ENCODE peak calls at places on chromosomes 1 and 21, in seven cellular contexts. B is SK-N-MC, T is fibroblast of lung, D is AG04450, C is heart right ventricle, M is neural progenitor cell, H is heart left ventricle. U is an unnamed sample. For H3K9me3, the result is how much of the 10 kb centered on the place peaks cover.

GRCh38 chr1:75632350-75632949 is 21.5 kb upstream of the SLC44A5 start:
- DNase-seq in B (no peak), T (peak), D (no peak), C (no peak), M (peak), H (no peak), U (no peak)

GRCh38 chr1:162206300-162206699 is 136.8 kb downstream of the NOS1AP start:
- DNase-seq in B (no peak), T (no peak), D (no peak), C (no peak), M (no peak), H (no peak), U (no peak)

GRCh38 chr1:10785855-10786638 is 10.4 kb downstream of the CASZ1 start:
- DNase-seq in B (no peak), T (no peak), D (no peak), C (no peak), M (no peak), H (peak), U (no peak)

GRCh38 chr1:178052650-178053461 is 41.0 kb upstream of the RASAL2 start:
- DNase-seq in B (no peak), T (peak), D (no peak), C (no peak), M (peak), H (no peak), U (peak)

GRCh38 chr1:84450916-84451315 is 28.1 kb upstream of the RPF1 start:
- DNase-seq in B (no peak), T (no peak), D (no peak), C (no peak), M (no peak), H (no peak), U (no peak)

GRCh38 chr1:234111458-234112142 is 207.1 kb downstream of the SLC35F3 start:
- DNase-seq in B (no peak), T (peak), D (no peak), C (peak), M (peak), H (peak), U (no peak)

GRCh38 chr21:44253832-44254700 is 7.6 kb downstream of the DNMT3L start:
- DNase-seq in B (no peak), T (no peak), D (no peak), C (no peak), M (peak), H (peak), U (peak)

GRCh38 chr1:93374334-93375106 is 28.8 kb downstream of the DR1 start:
- DNase-seq in B (no peak), T (no peak), D (no peak), C (no peak), M (no peak), H (peak), U (no peak)

GRCh38 chr1:248372394-248372793 is 3.2 kb upstream of the OR2T6 start:
- DNase-seq in B (no peak), T (no peak), D (no peak), C (no peak), M (no peak), H (no peak), U (no peak)

GRCh38 chr1:219416598-219417238 is 196.2 kb downstream of the ZC3H11B start:
- DNase-seq in B (peak), T (peak), D (no peak), C (no peak), M (peak), H (peak), U (peak)

GRCh38 chr1:93595749-93596148 is 85.9 kb downstream of the BCAR3 start:
- DNase-seq in B (no peak), T (no peak), D (no peak), C (no peak), M (no peak), H (no peak), U (no peak)

GRCh38 chr21:32241434-32241785 is 37.4 kb downstream of the MIS18A start:
- DNase-seq in B (no peak), T (no peak), D (no peak), C (no peak), M (no peak), H (no peak), U (no peak)

GRCh38 chr1:208601569-208601968 is 357.4 kb upstream of the PLXNA2 start:
- DNase-seq in B (no peak), T (peak), D (no peak), C (no peak), M (peak), H (no peak), U (no peak)

DNA sequence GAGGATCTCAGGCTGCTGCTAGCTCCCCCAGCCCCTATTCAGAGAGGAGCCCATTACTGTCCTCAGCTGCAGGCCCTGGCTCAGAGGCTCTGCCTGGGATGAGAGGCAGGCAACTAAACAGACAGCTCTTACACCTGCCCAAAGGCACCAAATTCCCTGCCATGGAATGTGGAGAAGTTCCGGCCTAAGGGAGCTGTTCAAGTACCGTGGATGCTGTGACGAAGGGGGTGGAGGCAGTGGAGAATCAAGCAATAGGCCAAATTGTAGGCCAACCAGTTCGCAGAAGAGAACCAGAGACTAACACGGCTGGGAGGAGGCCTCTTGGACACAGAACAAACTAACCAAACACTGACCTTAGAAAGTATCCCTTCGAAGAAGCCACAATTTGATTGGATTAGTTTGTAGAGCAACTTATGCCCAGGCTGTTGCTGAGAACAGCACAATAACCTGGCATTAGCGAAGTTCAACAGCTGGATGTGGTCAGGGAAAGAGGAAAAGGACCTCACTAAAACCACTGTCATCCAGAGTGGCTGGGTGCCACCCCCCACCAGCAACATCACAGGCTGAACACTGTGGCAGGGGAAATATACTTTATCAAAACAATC is 3.6 kb downstream of the C1orf174 start:
- DNase-seq in B (no peak), T (no peak), D (no peak), C (no peak), M (no peak), H (no peak), U (no peak)
- H3K4me3 ChIP-seq in B (no peak), T (no peak), D (no peak), C (no peak), M (no peak), H (no peak), U (no peak)

GRCh38 chr1:152577168-152577567 is 3.1 kb downstream of the LCE3D start:
- DNase-seq in B (no peak), T (no peak), D (no peak), C (no peak), M (no peak), H (no peak), U (no peak)
- H3K9me3 ChIP-seq in B (under half), T (under half), D (under half), C (under half), M (under half), H (under half), U (under half)

GRCh38 chr1:155979525-155980343 is 1.4 kb upstream of the ARHGEF2 start:
- DNase-seq in B (no peak), T (no peak), D (no peak), C (peak), M (no peak), H (peak), U (no peak)
- H3K4me3 ChIP-seq in B (peak), T (peak), D (peak), C (peak), M (peak), H (peak), U (no peak)

GRCh38 chr1:227654858-227655752 is 80.0 kb downstream of the JMJD4 start:
- DNase-seq in B (no peak), T (peak), D (no peak), C (no peak), M (no peak), H (no peak), U (no peak)

DNA sequence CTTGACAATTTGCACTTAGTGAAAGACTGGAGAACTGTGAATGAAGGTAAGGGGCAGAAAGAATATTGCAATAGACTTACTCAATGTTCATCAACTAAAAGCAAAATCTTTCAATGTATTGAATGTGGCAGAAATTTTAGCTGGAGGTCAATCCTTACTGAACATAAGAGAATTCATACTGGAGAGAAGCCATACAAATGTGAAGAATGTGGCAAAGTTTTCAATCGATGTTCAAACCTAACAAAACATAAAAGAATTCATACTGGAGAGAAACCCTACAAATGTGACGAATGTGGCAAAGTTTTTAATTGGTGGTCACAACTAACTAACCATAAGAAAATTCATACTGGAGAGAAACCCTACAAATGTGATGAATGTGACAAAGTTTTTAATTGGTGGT is 80.7 kb downstream of the JMJD4 start:
- DNase-seq in B (no peak), T (peak), D (no peak), C (no peak), M (no peak), H (no peak), U (no peak)
- H3K9me3 ChIP-seq in B (under half), T (under half), D (under half), C (half or more), M (half or more), H (half or more), U (half or more)

GRCh38 chr1:205675247-205675646 is 5.1 kb downstream of the SLC45A3 start:
- DNase-seq in B (no peak), T (no peak), D (no peak), C (no peak), M (no peak), H (no peak), U (no peak)

GRCh38 chr1:205676002-205676401 is 4.3 kb downstream of the SLC45A3 start:
- DNase-seq in B (no peak), T (no peak), D (no peak), C (no peak), M (no peak), H (no peak), U (no peak)

GRCh38 chr1:205676597-205676996 is 3.7 kb downstream of the SLC45A3 start:
- DNase-seq in B (no peak), T (no peak), D (no peak), C (no peak), M (no peak), H (no peak), U (no peak)

GRCh38 chr1:205678286-205679111 is 1.8 kb downstream of the SLC45A3 start:
- DNase-seq in B (no peak), T (peak), D (no peak), C (peak), M (no peak), H (peak), U (peak)

DNA sequence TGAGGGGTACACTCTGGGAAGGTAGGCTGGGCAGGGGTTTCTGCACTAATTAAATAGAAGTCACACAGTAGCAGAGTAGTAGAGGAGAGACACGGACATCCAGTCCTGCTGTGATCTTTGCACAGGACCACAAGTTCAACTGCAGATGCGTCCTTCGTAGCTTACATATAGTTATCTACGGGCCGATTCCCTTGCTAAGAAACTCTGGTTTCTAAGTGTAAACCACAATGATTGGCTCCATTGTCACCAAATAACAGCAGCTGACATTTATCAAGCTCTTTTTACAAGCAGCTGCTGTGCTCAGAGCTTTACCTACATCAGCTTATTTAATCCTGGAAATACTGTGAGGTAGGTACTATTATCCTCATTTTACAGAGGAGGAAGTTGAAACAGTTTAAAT is 3.2 kb downstream of the SLC45A3 start:
- DNase-seq in B (no peak), T (no peak), D (no peak), C (no peak), M (no peak), H (no peak), U (no peak)
- H3K4me3 ChIP-seq in B (no peak), T (no peak), D (no peak), C (no peak), M (no peak), H (no peak), U (no peak)

GRCh38 chr1:4346141-4346540 is 308.3 kb upstream of the AJAP1 start:
- DNase-seq in B (no peak), T (no peak), D (no peak), C (no peak), M (no peak), H (no peak), U (no peak)

GRCh38 chr1:4344065-4344753 is 310.2 kb upstream of the AJAP1 start:
- DNase-seq in B (no peak), T (no peak), D (no peak), C (no peak), M (no peak), H (no peak), U (no peak)

GRCh38 chr1:4345126-4345525 is 309.3 kb upstream of the AJAP1 start:
- DNase-seq in B (no peak), T (no peak), D (no peak), C (no peak), M (no peak), H (no peak), U (no peak)
- H3K9me3 ChIP-seq in B (under half), T (under half), D (half or more), C (under half), M (under half), H (under half), U (under half)

GRCh38 chr1:155278689-155279160 is 1.5 kb downstream of the HCN3 start:
- DNase-seq in B (no peak), T (no peak), D (no peak), C (no peak), M (no peak), H (no peak), U (no peak)
- H3K4me3 ChIP-seq in B (no peak), T (no peak), D (no peak), C (no peak), M (peak), H (no peak), U (no peak)

GRCh38 chr1:246971969-246972368 is 35.9 kb downstream of the ZNF695 start:
- DNase-seq in B (no peak), T (no peak), D (no peak), C (no peak), M (no peak), H (no peak), U (no peak)
- H3K9me3 ChIP-seq in B (under half), T (under half), D (under half), C (under half), M (under half), H (under half), U (under half)

DNA sequence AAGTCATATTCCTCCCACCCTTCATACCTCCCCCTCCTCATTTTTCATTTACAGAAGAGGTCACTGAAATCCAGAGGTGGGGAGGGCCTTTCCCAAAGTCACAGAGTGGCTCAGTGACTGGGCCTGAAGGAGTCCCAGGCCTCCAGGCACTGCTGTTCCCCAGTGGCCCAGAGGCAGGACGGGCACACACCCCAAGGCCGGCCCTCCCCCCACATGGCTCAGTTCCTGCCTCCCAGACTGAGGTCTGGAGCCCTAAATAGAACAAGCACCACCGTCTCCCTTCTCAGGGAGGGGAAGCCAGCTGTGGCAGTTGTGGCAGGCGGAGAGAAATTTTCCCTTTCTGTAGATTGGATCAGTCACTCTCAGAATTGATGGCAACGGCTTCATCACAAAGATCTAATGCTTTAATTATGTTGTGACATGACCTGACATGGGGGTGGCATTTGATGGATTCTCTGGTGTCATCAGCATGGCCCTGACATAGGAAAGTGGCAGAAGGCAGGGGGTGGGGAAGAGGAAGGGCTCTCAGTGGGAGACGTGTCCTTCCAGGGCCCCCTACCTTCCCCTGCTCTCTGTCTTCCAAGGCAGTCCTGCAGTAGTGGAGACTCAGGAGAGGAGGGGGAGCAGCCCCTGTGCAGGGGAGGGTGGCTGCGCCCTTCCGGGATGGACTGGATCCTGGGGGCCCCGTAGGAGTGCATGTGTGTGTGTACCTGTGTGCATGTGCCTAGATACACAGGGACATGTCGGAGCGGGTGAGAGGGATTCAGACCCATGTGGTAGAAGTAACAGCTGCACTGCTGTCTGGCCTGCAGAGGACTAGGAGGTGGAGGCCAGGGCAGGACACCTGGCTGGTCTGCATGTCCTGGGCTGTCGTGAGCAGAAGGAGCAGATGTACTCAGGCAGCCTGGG is 41.2 kb upstream of the FOXO6 start:
- DNase-seq in B (no peak), T (no peak), D (no peak), C (peak), M (no peak), H (peak), U (peak)
- H3K4me3 ChIP-seq in B (no peak), T (no peak), D (no peak), C (no peak), M (no peak), H (no peak), U (no peak)

DNA sequence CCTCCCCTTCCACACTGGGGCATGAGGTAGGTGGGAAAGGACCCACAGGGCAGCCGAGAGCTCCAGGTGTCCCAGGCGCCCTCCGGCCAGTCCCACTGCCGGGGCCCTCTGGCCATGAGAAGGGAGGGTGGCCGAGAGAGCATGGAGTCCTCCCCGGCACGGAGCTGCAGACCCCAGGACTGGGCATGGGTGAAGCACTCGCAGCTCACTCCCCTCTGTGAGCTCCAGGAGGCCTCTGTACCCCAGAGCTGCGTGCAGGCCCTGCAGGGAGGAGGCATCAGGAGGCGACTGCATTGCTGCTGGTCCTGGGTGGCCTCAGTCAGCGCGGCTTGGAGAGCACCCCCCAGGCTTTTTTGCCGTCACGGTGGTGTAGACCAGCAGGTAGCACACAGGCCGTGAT is 80.1 kb upstream of the TTC34 start:
- DNase-seq in B (no peak), T (no peak), D (no peak), C (no peak), M (no peak), H (no peak), U (no peak)
- H3K9me3 ChIP-seq in B (under half), T (under half), D (half or more), C (under half), M (under half), H (under half), U (under half)

U was measured in adrenal gland.